ENCODE peak calls at places on chromosomes 13 and 19, in ten cellular contexts. Z, N, O, Q, B, U, H, K, T and W are unnamed samples.

GRCh38 chr13:96089749-96090239 is at the start of gene HS6ST3:
- DNase-seq in Z (peak), N (no peak), O (peak), Q (peak), B (no peak), U (no peak), H (peak), K (peak), T (peak), W (peak)

GRCh38 chr13:47858042-47858677 is 142.9 kb downstream of the SUCLA2 start:
- DNase-seq in Z (no peak), N (no peak), O (no peak), Q (no peak), B (no peak), U (no peak), H (no peak), K (no peak), T (no peak), W (no peak)

GRCh38 chr13:67117010-67117550 is 113.1 kb downstream of the PCDH9 start:
- DNase-seq in Z (no peak), N (no peak), O (no peak), Q (no peak), B (no peak), U (no peak), H (no peak), K (no peak), T (no peak), W (no peak)

GRCh38 chr13:112697756-112698655 is 8.2 kb downstream of the ATP11A start:
- DNase-seq in Z (no peak), N (no peak), O (no peak), Q (no peak), B (no peak), U (no peak), H (no peak), K (no peak), T (no peak), W (peak)

GRCh38 chr13:114107686-114108081 is 24.7 kb downstream of the RASA3 start:
- DNase-seq in Z (no peak), N (peak), O (no peak), Q (no peak), B (no peak), U (peak), H (no peak), K (peak), T (peak), W (no peak)

GRCh38 chr13:45278096-45278645 is 62.8 kb downstream of the TPT1 start:
- DNase-seq in Z (no peak), N (no peak), O (no peak), Q (no peak), B (no peak), U (no peak), H (no peak), K (no peak), T (no peak), W (no peak)

GRCh38 chr13:79593611-79594275 is 112.8 kb downstream of the NDFIP2 start:
- DNase-seq in Z (no peak), N (no peak), O (no peak), Q (no peak), B (no peak), U (no peak), H (no peak), K (no peak), T (no peak), W (no peak)

GRCh38 chr13:41970918-41971317 is 10.0 kb upstream of the VWA8 start:
- DNase-seq in Z (no peak), N (no peak), O (no peak), Q (no peak), B (no peak), U (no peak), H (no peak), K (no peak), T (no peak), W (no peak)

GRCh38 chr19:10393137-10393536 is 10.2 kb downstream of the CDC37 start:
- DNase-seq in Z (no peak), N (no peak), O (no peak), Q (peak), B (no peak), U (no peak), H (no peak), K (no peak), T (no peak), W (no peak)

GRCh38 chr19:10395436-10395835 is 7.9 kb downstream of the CDC37 start:
- DNase-seq in Z (no peak), N (no peak), O (no peak), Q (peak), B (no peak), U (no peak), H (no peak), K (no peak), T (no peak), W (no peak)

GRCh38 chr19:10395853-10396355 is 7.4 kb downstream of the CDC37 start:
- DNase-seq in Z (no peak), N (no peak), O (no peak), Q (peak), B (no peak), U (no peak), H (no peak), K (no peak), T (no peak), W (no peak)

GRCh38 chr19:10392120-10392519 is 11.2 kb downstream of the CDC37 start:
- DNase-seq in Z (no peak), N (no peak), O (no peak), Q (peak), B (no peak), U (no peak), H (no peak), K (no peak), T (no peak), W (no peak)

GRCh38 chr19:10395003-10395402 is 8.3 kb downstream of the CDC37 start:
- DNase-seq in Z (no peak), N (no peak), O (no peak), Q (peak), B (no peak), U (no peak), H (no peak), K (no peak), T (no peak), W (no peak)
- TF ChIP-seq CTCF in Z (no peak), N (no peak), O (no peak), Q (no peak), B (no peak), U (no peak), H (no peak), K (no peak), T (no peak), W (no peak)

DNA sequence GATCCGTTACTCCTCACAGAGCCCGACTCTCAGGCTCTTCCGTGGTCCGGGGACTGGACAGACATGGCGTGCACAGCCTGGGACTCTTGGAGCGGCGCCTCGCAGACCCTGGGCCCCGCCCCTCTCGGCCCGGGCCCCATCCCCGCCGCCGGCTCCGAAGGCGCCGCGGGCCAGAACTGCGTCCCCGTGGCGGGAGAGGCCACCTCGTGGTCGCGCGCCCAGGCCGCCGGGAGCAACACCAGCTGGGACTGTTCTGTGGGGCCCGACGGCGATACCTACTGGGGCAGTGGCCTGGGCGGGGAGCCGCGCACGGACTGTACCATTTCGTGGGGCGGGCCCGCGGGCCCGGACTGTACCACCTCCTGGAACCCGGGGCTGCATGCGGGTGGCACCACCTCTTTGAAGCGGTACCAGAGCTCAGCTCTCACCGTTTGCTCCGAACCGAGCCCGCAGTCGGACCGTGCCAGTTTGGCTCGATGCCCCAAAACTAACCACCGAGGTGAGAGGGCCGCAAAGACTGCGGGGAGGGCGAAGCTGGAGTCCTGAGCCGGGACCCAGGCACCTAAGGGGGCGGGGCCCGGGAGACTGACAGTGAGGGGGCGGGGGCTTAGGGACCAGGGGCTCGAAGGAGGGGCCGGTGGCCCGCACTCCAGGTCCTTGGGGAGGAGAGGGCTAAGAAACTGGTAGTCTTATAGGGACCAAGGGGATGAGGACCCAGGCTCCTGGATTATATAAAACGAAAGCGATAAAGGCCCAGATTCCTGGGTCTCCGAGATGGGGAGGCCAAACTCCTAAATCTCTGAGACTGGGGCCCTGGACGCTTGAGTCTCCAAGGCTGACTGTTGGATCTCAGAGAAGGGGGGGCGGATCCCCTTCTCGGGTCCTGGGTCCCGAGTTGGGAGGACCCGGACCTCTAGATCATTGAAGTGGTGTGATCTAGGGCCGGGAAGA is 2.0 kb downstream of the ETV2 start:
- DNase-seq in Z (peak), N (peak), O (peak), Q (peak), B (peak), U (peak), H (peak), K (peak), T (peak), W (peak)
- TF ChIP-seq POLR2A in Z (peak), N (peak), O (peak), Q (peak), B (peak), U (peak), H (peak), K (peak), T (no peak), W (no peak)

GRCh38 chr13:31910633-31911032 is 120.9 kb upstream of the FRY start:
- DNase-seq in Z (no peak), N (no peak), O (no peak), Q (no peak), B (no peak), U (no peak), H (no peak), K (no peak), T (no peak), W (no peak)

GRCh38 chr13:31912641-31913401 is 118.8 kb upstream of the FRY start:
- DNase-seq in Z (no peak), N (no peak), O (no peak), Q (no peak), B (no peak), U (no peak), H (no peak), K (no peak), T (no peak), W (no peak)

GRCh38 chr13:31914843-31915242 is 116.7 kb upstream of the FRY start:
- DNase-seq in Z (no peak), N (no peak), O (no peak), Q (no peak), B (no peak), U (no peak), H (no peak), K (no peak), T (no peak), W (no peak)

GRCh38 chr13:31909889-31910551 is 121.6 kb upstream of the FRY start:
- DNase-seq in Z (peak), N (peak), O (peak), Q (peak), B (no peak), U (peak), H (peak), K (peak), T (no peak), W (peak)

DNA sequence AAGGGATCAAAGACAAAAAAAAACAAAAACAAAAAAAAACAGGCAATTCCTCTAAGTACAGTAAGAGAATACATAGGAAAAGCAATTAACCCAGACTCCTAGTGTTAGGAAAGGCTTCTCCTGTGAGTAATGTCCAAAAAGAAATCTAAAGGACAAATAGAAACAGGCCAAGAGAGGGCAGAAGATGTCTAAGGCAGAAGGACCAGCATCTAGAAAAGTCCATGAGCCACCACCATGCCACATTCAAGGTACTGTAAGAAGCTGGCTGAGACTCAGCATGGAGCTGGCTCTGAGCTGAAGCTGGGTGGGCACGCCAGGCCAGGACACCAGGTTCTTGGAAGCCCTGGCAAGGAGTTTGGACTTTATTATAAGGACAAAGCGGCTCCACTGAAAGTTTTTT is 118.1 kb upstream of the FRY start:
- DNase-seq in Z (peak), N (no peak), O (no peak), Q (no peak), B (no peak), U (no peak), H (peak), K (no peak), T (no peak), W (no peak)
- H3K4me3 ChIP-seq in Z (no peak), N (no peak), O (no peak), Q (no peak), B (no peak), U (no peak), H (no peak), K (no peak), T (no peak), W (no peak)

DNA sequence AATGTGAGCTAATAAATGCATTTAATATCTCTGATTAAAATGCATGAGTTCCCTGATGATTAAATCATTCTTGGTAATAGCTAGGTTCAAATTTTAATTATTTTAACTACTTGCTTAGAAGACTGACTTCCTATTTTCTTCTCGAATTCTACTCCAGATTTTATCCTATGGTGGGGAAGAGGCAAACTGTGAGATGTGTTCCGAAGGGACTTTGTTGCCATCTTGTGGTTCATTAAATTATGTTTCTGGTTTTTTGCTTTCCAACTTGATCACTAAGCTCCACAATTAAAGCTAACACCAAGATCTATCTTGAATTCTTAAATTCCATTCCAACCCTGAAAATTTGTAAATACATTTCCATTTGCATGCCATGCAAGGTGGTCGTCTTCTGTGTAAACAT is 538.4 kb upstream of the PCDH20 start:
- DNase-seq in Z (peak), N (no peak), O (peak), Q (no peak), B (no peak), U (no peak), H (no peak), K (no peak), T (no peak), W (no peak)
- TF ChIP-seq CTCF in Z (no peak), N (no peak), O (peak), Q (no peak), B (no peak), U (no peak), H (peak), K (peak), T (no peak), W (no peak)

GRCh38 chr13:50916701-50917184 is 7.2 kb downstream of the RNASEH2B start:
- DNase-seq in Z (peak), N (no peak), O (no peak), Q (no peak), B (no peak), U (no peak), H (no peak), K (peak), T (no peak), W (no peak)
- TF ChIP-seq POLR2A in Z (peak), N (no peak), O (no peak), Q (no peak), B (no peak), U (no peak), H (no peak), K (no peak), T (no peak), W (no peak)

GRCh38 chr19:14496849-14497346 is 971 bp upstream of the GIPC1 start:
- DNase-seq in Z (no peak), N (no peak), O (no peak), Q (peak), B (no peak), U (no peak), H (peak), K (no peak), T (no peak), W (no peak)
- H3K4me3 ChIP-seq in Z (no peak), N (peak), O (peak), Q (peak), B (peak), U (no peak), H (no peak), K (no peak), T (peak), W (no peak)

GRCh38 chr13:35961461-35962220 is 169.5 kb downstream of the DCLK1 start:
- DNase-seq in Z (no peak), N (no peak), O (no peak), Q (no peak), B (no peak), U (no peak), H (no peak), K (no peak), T (no peak), W (no peak)
- TF ChIP-seq CTCF in Z (no peak), N (peak), O (peak), Q (no peak), B (no peak), U (no peak), H (no peak), K (peak), T (peak), W (no peak)

GRCh38 chr19:30416375-30416774 is 44.2 kb downstream of the ZNF536 start:
- DNase-seq in Z (no peak), N (no peak), O (no peak), Q (no peak), B (no peak), U (no peak), H (no peak), K (no peak), T (no peak), W (peak)
- TF ChIP-seq POLR2A in Z (no peak), N (no peak), O (no peak), Q (no peak), B (no peak), U (no peak), H (no peak), K (no peak), T (no peak), W (no peak)

GRCh38 chr19:32041681-32042292 is 303.6 kb upstream of the ZNF507 start:
- DNase-seq in Z (peak), N (peak), O (peak), Q (peak), B (no peak), U (peak), H (peak), K (peak), T (no peak), W (no peak)
- H3K4me3 ChIP-seq in Z (no peak), N (peak), O (no peak), Q (no peak), B (peak), U (peak), H (no peak), K (no peak), T (peak), W (no peak)

GRCh38 chr19:38141108-38141507 is 82.9 kb downstream of the DPF1 start:
- DNase-seq in Z (no peak), N (no peak), O (no peak), Q (no peak), B (no peak), U (no peak), H (no peak), K (no peak), T (no peak), W (no peak)

GRCh38 chr19:38145627-38146026 is 78.4 kb downstream of the DPF1 start:
- DNase-seq in Z (no peak), N (no peak), O (no peak), Q (no peak), B (no peak), U (no peak), H (no peak), K (peak), T (no peak), W (no peak)

GRCh38 chr19:38144667-38145066 is 79.4 kb downstream of the DPF1 start:
- DNase-seq in Z (no peak), N (no peak), O (no peak), Q (no peak), B (no peak), U (no peak), H (no peak), K (no peak), T (no peak), W (no peak)

GRCh38 chr19:38142176-38143035 is 81.6 kb downstream of the DPF1 start:
- DNase-seq in Z (peak), N (peak), O (peak), Q (peak), B (no peak), U (peak), H (peak), K (peak), T (peak), W (no peak)

DNA sequence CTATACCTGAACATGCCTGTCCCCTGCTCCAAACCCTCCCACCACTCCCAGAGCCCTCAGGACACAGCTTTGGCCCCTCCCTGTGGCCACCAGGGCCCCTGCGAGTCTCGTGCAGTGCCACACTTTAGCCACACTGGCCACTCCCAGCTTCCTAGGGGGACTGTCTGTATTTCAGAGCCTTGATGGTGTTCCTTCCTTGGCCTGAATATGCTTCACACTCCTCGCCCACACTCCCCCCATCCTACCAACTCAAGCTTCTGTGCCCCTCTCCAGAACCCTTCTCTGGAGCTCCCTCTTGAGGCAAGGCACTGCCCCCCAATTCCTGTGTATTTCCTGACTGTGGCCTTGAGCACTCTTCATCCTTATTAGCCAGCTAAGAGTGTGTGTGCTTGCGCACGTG is 80.2 kb downstream of the DPF1 start:
- DNase-seq in Z (peak), N (no peak), O (peak), Q (no peak), B (no peak), U (no peak), H (no peak), K (no peak), T (no peak), W (no peak)
- TF ChIP-seq CTCF in Z (peak), N (no peak), O (peak), Q (peak), B (no peak), U (no peak), H (peak), K (no peak), T (no peak), W (no peak)